ENCODE peak calls at places on chromosomes 3 and 15, in ten cellular contexts. W is fibroblast of lung, P is AG10803, N is uterus, V is fibroblast of pulmonary artery, I is NB4, E is coronary artery, X is prostate gland, L is AG04449, B is fibroblast of mammary gland. O is an unnamed sample.
A peak's percentile ranks its signal among the peaks of the same experiment; 100 is the strongest.

GRCh38 chr3:105790534-105790933 is 78.3 kb downstream of the CBLB start:
- DNase-seq in W (no peak), P (no peak), N (no peak), V (peak; percentile 4), I (no peak), E (no peak), X (no peak), L (no peak), B (no peak), O (no peak)

GRCh38 chr15:92634046-92634445 is 21.5 kb downstream of the FAM174B start:
- DNase-seq in W (no peak), P (no peak), N (peak; percentile 3), V (no peak), I (no peak), E (no peak), X (no peak), L (no peak), B (no peak), O (no peak)

GRCh38 chr3:98003306-98003969 is 31.2 kb upstream of the RIOX2 start:
- DNase-seq in W (no peak), P (no peak), N (no peak), V (no peak), I (peak; percentile 12), E (no peak), X (no peak), L (no peak), B (no peak), O (peak; percentile 84)

GRCh38 chr3:23602895-23603443 is 202.8 kb upstream of the UBE2E1 start:
- DNase-seq in W (no peak), P (no peak), N (no peak), V (no peak), I (no peak), E (no peak), X (no peak), L (no peak), B (no peak), O (no peak)

GRCh38 chr3:47527952-47528718 is 14.6 kb upstream of the ELP6 start:
- DNase-seq in W (peak; percentile 17), P (no peak), N (no peak), V (no peak), I (no peak), E (no peak), X (no peak), L (no peak), B (no peak), O (no peak)

GRCh38 chr3:57998366-57999283 is 9.6 kb upstream of the FLNB start:
- DNase-seq in W (peak; percentile 88), P (no peak), N (peak; percentile 57), V (peak; percentile 60), I (peak; percentile 22), E (no peak), X (peak; percentile 77), L (no peak), B (no peak), O (peak; percentile 69)

GRCh38 chr15:29556385-29556784 is 265.9 kb downstream of the TJP1 start:
- DNase-seq in W (no peak), P (peak; percentile 57), N (no peak), V (peak; percentile 23), I (no peak), E (no peak), X (no peak), L (peak; percentile 29), B (peak; percentile 24), O (no peak)

GRCh38 chr15:58212909-58213526 is 74.8 kb downstream of the AQP9 start:
- DNase-seq in W (peak; percentile 47), P (peak; percentile 44), N (no peak), V (peak; percentile 70), I (peak; percentile 52), E (no peak), X (no peak), L (no peak), B (peak; percentile 78), O (peak; percentile 39)

GRCh38 chr15:27826902-27827321 is 272.2 kb downstream of the OCA2 start:
- DNase-seq in W (peak; percentile 68), P (peak; percentile 71), N (no peak), V (peak; percentile 30), I (no peak), E (no peak), X (no peak), L (no peak), B (peak; percentile 79), O (no peak)

GRCh38 chr3:46455231-46456115 is 9.2 kb downstream of the LTF start:
- DNase-seq in W (no peak), P (no peak), N (no peak), V (no peak), I (no peak), E (peak; percentile 69), X (no peak), L (no peak), B (no peak), O (no peak)

GRCh38 chr3:101567528-101568317 is 6.1 kb downstream of the TRMT10C start:
- DNase-seq in W (peak; percentile 45), P (no peak), N (no peak), V (no peak), I (no peak), E (no peak), X (no peak), L (no peak), B (peak; percentile 6), O (no peak)

GRCh38 chr3:16871915-16872842 is 12.6 kb upstream of the PLCL2 start:
- DNase-seq in W (peak; percentile 60), P (no peak), N (no peak), V (peak; percentile 68), I (peak; percentile 58), E (no peak), X (no peak), L (no peak), B (peak; percentile 66), O (no peak)

GRCh38 chr3:157067114-157067513 is 92.8 kb downstream of the CCNL1 start:
- DNase-seq in W (no peak), P (no peak), N (no peak), V (no peak), I (no peak), E (no peak), X (no peak), L (no peak), B (no peak), O (peak; percentile 82)
- H3K4me3 ChIP-seq in W (no peak overlapping the region), P (no peak overlapping the region), N (no peak overlapping the region), V (no peak overlapping the region), I (no peak overlapping the region), E (no peak overlapping the region), X (no peak overlapping the region), L (no peak overlapping the region), B (no peak overlapping the region), O (no peak overlapping the region)

DNA sequence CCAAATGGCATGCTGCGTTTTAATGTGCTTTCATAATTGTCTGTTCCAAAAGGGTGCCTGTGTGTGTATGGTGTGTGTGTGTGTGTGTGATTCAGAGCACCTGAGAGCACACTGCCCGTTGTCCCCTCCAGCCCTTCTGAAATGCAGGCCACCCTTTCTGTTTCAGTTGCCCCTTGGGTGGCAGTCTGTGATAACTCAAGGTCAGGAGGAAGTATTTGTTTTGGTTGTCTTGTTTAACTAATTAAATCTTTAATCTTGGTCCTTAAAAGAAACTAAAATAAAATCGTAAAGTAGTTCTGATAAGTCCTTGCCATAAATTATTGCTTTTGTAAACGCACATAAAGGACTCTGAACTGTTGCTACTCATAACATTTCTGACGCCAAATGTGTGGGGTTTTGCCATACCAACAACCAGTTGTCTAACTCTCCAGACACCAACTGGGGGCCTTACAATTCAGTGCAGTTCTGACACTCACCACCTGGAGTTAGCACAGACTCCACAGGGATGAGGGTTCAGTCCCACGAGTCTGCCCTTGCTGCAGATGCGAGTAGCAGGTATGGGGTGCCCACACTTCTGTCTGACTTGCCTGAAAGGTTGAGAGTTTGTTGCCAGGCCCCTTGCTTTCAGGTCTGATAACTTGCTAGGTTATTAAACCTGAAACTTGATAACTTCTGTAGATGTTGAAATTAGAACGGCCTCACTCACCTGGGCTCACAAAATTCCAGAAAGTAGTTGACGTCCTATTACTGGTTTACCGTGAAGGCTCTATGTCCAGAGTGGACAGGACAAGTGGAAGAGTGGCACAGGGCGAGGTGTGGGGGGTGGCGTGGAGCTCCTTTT is 157.3 kb downstream of the IGF1R start:
- DNase-seq in W (no peak), P (no peak), N (no peak), V (no peak), I (peak; percentile 55), E (no peak), X (no peak), L (no peak), B (no peak), O (no peak)
- TF ChIP-seq CTCF in W (peak; percentile 32), P (peak; percentile 23), N (no peak), V (no peak), I (peak; percentile 31), E (no peak), X (no peak), L (peak; percentile 11), B (no peak), O (no peak)

GRCh38 chr15:75007216-75007615 is 11.9 kb downstream of the SCAMP5 start:
- DNase-seq in W (no peak), P (no peak), N (no peak), V (no peak), I (peak; percentile 76), E (no peak), X (no peak), L (no peak), B (no peak), O (no peak)

GRCh38 chr15:75008249-75009017 is 13.1 kb downstream of the SCAMP5 start:
- DNase-seq in W (no peak), P (no peak), N (no peak), V (no peak), I (peak; percentile 69), E (no peak), X (no peak), L (no peak), B (no peak), O (peak; percentile 54)
- H3K4me3 ChIP-seq in W (no peak overlapping the region), P (no peak overlapping the region), N (no peak overlapping the region), V (no peak overlapping the region), I (peak overlapping the region; percentile 55), E (no peak overlapping the region), X (no peak overlapping the region), L (no peak overlapping the region), B (no peak overlapping the region), O (peak overlapping the region; percentile 51)

GRCh38 chr3:1693145-1693544 is 405.5 kb upstream of the CNTN4 start:
- DNase-seq in W (no peak), P (no peak), N (no peak), V (no peak), I (peak; percentile 44), E (no peak), X (no peak), L (no peak), B (no peak), O (no peak)
- TF ChIP-seq CTCF in W (no peak), P (no peak), N (no peak), V (no peak), I (no peak), E (no peak), X (no peak), L (no peak), B (no peak), O (no peak)